ENCODE peak calls at places on chromosomes 11 and 22, in nine cellular contexts. R is right atrium auricular region, E is lung, T is epithelial cell of proximal tubule, A is fibroblast of mammary gland, V is iPS DF 6.9, B is upper lobe of right lung, U is SJSA1, N is mammary epithelial cell. G is an unnamed sample.

GRCh38 chr11:81245791-81246190 is 1487.9 kb downstream of the FAM181B start:
- DNase-seq in R (no peak), E (no peak), T (no peak), A (no peak), V (no peak), B (no peak), U (no peak), N (no peak), G (no peak)

GRCh38 chr22:50302041-50302541 is 5.4 kb downstream of the PLXNB2 start:
- DNase-seq in R (no peak), E (no peak), T (no peak), A (no peak), V (no peak), B (peak; percentile 85), U (no peak), N (peak; percentile 61), G (no peak)

GRCh38 chr11:40688369-40688768 is 771.1 kb downstream of the LRRC4C start:
- DNase-seq in R (no peak), E (no peak), T (no peak), A (no peak), V (no peak), B (no peak), U (no peak), N (no peak), G (no peak)

GRCh38 chr11:118841469-118842222 is 42.0 kb upstream of the CXCR5 start:
- DNase-seq in R (no peak), E (no peak), T (no peak), A (no peak), V (no peak), B (no peak), U (no peak), N (no peak), G (no peak)

GRCh38 chr11:71998649-71999310 is at the start of gene IL18BP:
- DNase-seq in R (no peak), E (no peak), T (no peak), A (no peak), V (no peak), B (peak; percentile 63), U (no peak), N (no peak), G (no peak)

GRCh38 chr22:30265131-30265720 is 1.4 kb downstream of the OSM start:
- DNase-seq in R (no peak), E (no peak), T (no peak), A (no peak), V (no peak), B (no peak), U (no peak), N (no peak), G (no peak)

GRCh38 chr22:46564084-46564714 is 26.8 kb upstream of the CELSR1 start:
- DNase-seq in R (no peak), E (no peak), T (no peak), A (no peak), V (no peak), B (no peak), U (no peak), N (no peak), G (no peak)

GRCh38 chr11:34839969-34840368 is 76.2 kb downstream of the APIP start:
- DNase-seq in R (no peak), E (no peak), T (no peak), A (no peak), V (no peak), B (no peak), U (no peak), N (no peak), G (no peak)

GRCh38 chr11:76208829-76209670 is 2.7 kb upstream of the WNT11 start:
- DNase-seq in R (peak; percentile 72), E (peak; percentile 76), T (no peak), A (peak; percentile 28), V (no peak), B (peak; percentile 90), U (no peak), N (peak; percentile 30), G (peak; percentile 40)

GRCh38 chr11:47992959-47993820 is 12.8 kb downstream of the PTPRJ start:
- DNase-seq in R (no peak), E (no peak), T (peak; percentile 71), A (peak; percentile 94), V (no peak), B (no peak), U (peak; percentile 87), N (no peak), G (peak; percentile 83)

GRCh38 chr11:69662806-69663205 is 12.3 kb downstream of the LTO1 start:
- DNase-seq in R (no peak), E (no peak), T (no peak), A (no peak), V (no peak), B (peak; percentile 27), U (no peak), N (no peak), G (no peak)
- H3K4me3 ChIP-seq in R (no peak overlapping the region), E (no peak overlapping the region), T (no peak overlapping the region), A (no peak overlapping the region), V (no peak overlapping the region), B (no peak overlapping the region), U (no peak overlapping the region), N (no peak overlapping the region), G (no peak overlapping the region)

GRCh38 chr22:42645938-42646568 is 3.1 kb downstream of the CYB5R3 start:
- DNase-seq in R (no peak), E (no peak), T (no peak), A (no peak), V (no peak), B (no peak), U (no peak), N (no peak), G (no peak)
- H3K4me3 ChIP-seq in R (peak overlapping the region; percentile 38), E (no peak overlapping the region), T (peak overlapping the region; percentile 37), A (no peak overlapping the region), V (no peak overlapping the region), B (peak overlapping the region; percentile 42), U (no peak overlapping the region), N (no peak overlapping the region), G (no peak overlapping the region)

GRCh38 chr11:111554532-111554931 is 14.0 kb downstream of the LAYN start:
- DNase-seq in R (no peak), E (no peak), T (no peak), A (peak; percentile 55), V (no peak), B (no peak), U (no peak), N (peak; percentile 90), G (no peak)
- H3K4me3 ChIP-seq in R (no peak overlapping the region), E (no peak overlapping the region), T (no peak overlapping the region), A (no peak overlapping the region), V (no peak overlapping the region), B (no peak overlapping the region), U (no peak overlapping the region), N (no peak overlapping the region), G (no peak overlapping the region)

GRCh38 chr11:68844376-68844775 is 2.7 kb upstream of the CPT1A start:
- DNase-seq in R (no peak), E (no peak), T (no peak), A (no peak), V (no peak), B (no peak), U (no peak), N (no peak), G (no peak)
- H3K4me3 ChIP-seq in R (no peak overlapping the region), E (no peak overlapping the region), T (peak overlapping the region; percentile 57), A (no peak overlapping the region), V (no peak overlapping the region), B (peak overlapping the region; percentile 94), U (no peak overlapping the region), N (peak overlapping the region; percentile 53), G (no peak overlapping the region)

DNA sequence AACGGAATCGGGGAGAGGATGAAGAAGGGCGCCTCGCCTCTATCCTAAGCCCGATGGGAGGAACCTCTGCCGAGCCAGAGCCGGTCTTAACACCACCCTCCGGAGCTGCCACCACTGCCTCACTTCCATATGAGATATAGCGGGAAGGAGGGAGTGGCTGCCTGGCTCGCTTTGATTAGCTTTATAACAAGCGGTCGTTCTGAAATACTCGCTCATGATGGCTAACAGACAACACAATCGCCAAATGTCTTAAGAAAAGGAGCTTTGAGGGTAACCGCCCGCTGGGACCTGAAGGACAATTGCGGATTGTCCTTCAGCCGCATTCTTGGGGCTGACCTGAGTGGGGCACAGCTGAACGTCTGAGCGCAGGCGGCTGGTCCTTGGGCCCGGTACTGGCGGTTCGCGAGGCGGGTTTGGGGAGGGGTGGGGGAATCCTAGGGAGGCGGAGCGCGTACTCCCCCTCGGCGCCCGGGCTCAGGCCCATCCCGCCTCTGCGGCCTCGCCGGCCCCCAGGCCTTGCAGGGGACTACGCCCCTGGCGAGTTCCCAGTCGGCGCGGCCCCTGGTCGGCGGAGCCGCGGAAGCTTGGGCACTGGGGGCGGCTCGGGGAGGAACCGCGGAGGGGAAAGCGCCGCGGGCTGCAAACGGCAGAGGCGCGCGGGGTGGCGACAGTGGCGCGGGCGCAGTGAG is at the start of gene PLAAT5:
- DNase-seq in R (no peak), E (no peak), T (no peak), A (no peak), V (no peak), B (peak; percentile 79), U (no peak), N (no peak), G (peak; percentile 37)
- H3K4me3 ChIP-seq in R (peak within 1 kb of the TSS; percentile 40), E (peak within 1 kb of the TSS; percentile 52), T (peak within 1 kb of the TSS; percentile 56), A (peak within 1 kb of the TSS; percentile 36), V (peak within 1 kb of the TSS; percentile 45), B (peak within 1 kb of the TSS; percentile 54), U (peak within 1 kb of the TSS; percentile 23), N (peak within 1 kb of the TSS; percentile 33), G (peak within 1 kb of the TSS; percentile 61)

DNA sequence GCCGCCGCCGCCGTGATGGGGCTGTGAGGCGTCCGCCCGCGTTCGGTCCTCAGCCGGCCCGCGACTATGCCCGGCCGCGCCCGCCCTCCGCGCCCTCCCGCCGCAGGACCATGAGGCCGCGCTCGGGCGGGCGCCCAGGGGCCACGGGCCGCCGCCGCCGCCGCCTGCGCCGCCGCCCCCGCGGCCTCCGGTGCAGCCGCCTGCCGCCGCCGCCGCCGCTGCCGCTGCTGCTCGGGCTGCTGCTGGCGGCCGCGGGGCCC is 215 bp downstream of the ZNRF3 start:
- DNase-seq in R (no peak), E (no peak), T (no peak), A (no peak), V (no peak), B (no peak), U (no peak), N (no peak), G (no peak)
- H3K4me3 ChIP-seq in R (peak overlapping the region; percentile 59), E (peak overlapping the region; percentile 73), T (peak overlapping the region; percentile 88), A (peak overlapping the region; percentile 68), V (peak overlapping the region; percentile 98), B (peak overlapping the region; percentile 57), U (peak overlapping the region; percentile 78), N (peak overlapping the region; percentile 56), G (peak overlapping the region; percentile 60)

DNA sequence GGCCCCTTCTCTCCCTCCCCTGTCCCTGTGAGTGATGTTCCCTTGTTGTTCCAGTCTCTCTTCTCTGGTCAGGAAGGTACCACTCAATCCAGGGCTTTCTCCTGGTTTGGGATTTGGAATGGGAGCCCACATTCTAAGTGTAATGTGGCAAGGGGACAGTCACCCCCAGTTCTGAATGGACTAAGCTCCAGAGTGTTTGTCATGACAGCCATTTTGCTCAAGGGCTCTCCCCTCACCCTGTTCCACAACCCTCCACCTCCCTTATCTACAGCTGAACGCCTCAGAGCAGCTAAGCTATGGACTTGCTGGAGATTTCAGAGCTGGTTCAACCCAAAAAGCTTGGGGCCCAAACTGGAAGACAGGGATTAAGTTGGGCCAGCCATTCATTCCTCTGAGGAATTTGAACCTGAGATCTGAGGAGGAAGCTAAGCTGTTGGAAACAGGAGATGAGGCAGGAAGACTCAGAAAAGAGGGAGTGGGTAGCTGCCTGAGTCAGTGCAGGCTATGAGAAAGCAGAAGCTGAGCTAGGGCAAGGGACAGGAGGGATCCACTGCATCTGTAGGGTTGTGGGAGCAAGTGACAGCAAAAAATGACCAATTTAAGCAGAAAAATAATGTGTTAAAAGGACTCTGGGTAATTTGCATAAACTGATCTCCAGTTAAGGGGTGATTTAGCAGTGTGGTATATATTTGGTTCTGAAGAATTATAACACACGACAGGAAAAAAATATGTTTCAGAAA is 22.9 kb upstream of the FCHSD2 start:
- DNase-seq in R (no peak), E (no peak), T (no peak), A (no peak), V (no peak), B (no peak), U (no peak), N (no peak), G (no peak)
- H3K4me3 ChIP-seq in R (no peak overlapping the region), E (no peak overlapping the region), T (no peak overlapping the region), A (no peak overlapping the region), V (no peak overlapping the region), B (no peak overlapping the region), U (no peak overlapping the region), N (no peak overlapping the region), G (no peak overlapping the region)

G was measured in choroid plexus epithelial cell.